ENCODE peak calls at places on chromosomes 3 and 15, in nine cellular contexts. O, W, K, Y, J, S, E, T and F are unnamed samples.

GRCh38 chr3:10968390-10968789 is 24.2 kb upstream of the SLC6A1 start:
- DNase-seq in O (no peak), W (no peak), K (no peak), Y (peak), J (peak), S (no peak), E (no peak), T (no peak), F (no peak)

GRCh38 chr3:106635271-106635670 is 742.0 kb upstream of the CCDC54 start:
- DNase-seq in O (no peak), W (peak), K (no peak), Y (no peak), J (no peak), S (no peak), E (peak), T (no peak), F (peak)

GRCh38 chr15:84893607-84894006 is 9.1 kb downstream of the SLC28A1 start:
- DNase-seq in O (no peak), W (no peak), K (no peak), Y (peak), J (no peak), S (no peak), E (no peak), T (no peak), F (no peak)

GRCh38 chr15:98292442-98293240 is 332.1 kb downstream of the ARRDC4 start:
- DNase-seq in O (no peak), W (no peak), K (no peak), Y (no peak), J (peak), S (no peak), E (peak), T (peak), F (peak)

GRCh38 chr3:105793040-105793439 is 75.8 kb downstream of the CBLB start:
- DNase-seq in O (no peak), W (no peak), K (no peak), Y (no peak), J (peak), S (no peak), E (peak), T (no peak), F (no peak)

GRCh38 chr3:111314146-111314873 is 227.7 kb upstream of the CD96 start:
- DNase-seq in O (no peak), W (no peak), K (no peak), Y (no peak), J (no peak), S (no peak), E (no peak), T (no peak), F (no peak)

GRCh38 chr3:135992072-135992471 is 26.5 kb downstream of the PPP2R3A start:
- DNase-seq in O (no peak), W (peak), K (peak), Y (no peak), J (no peak), S (no peak), E (peak), T (no peak), F (peak)

GRCh38 chr15:64897345-64897985 is 14.2 kb upstream of the ANKDD1A start:
- DNase-seq in O (no peak), W (no peak), K (peak), Y (peak), J (no peak), S (no peak), E (peak), T (peak), F (peak)

GRCh38 chr3:139537795-139538538 is 1.6 kb downstream of the RBP1 start:
- DNase-seq in O (no peak), W (no peak), K (no peak), Y (no peak), J (no peak), S (no peak), E (no peak), T (no peak), F (no peak)

GRCh38 chr15:58441376-58442070 is 9.7 kb downstream of the LIPC start:
- DNase-seq in O (no peak), W (peak), K (no peak), Y (no peak), J (no peak), S (no peak), E (peak), T (no peak), F (peak)

GRCh38 chr15:51223771-51224229 is 114.6 kb downstream of the CYP19A1 start:
- DNase-seq in O (no peak), W (peak), K (no peak), Y (no peak), J (no peak), S (peak), E (peak), T (no peak), F (peak)

GRCh38 chr3:5136619-5137429 is 14.7 kb downstream of the ARL8B start:
- DNase-seq in O (no peak), W (no peak), K (no peak), Y (no peak), J (peak), S (no peak), E (peak), T (no peak), F (peak)

GRCh38 chr15:90412356-90413194 is 24.5 kb downstream of the IQGAP1 start:
- DNase-seq in O (no peak), W (peak), K (no peak), Y (no peak), J (peak), S (peak), E (peak), T (no peak), F (peak)

GRCh38 chr15:61917457-61917856 is 142.8 kb downstream of the VPS13C start:
- DNase-seq in O (no peak), W (no peak), K (no peak), Y (no peak), J (no peak), S (no peak), E (no peak), T (no peak), F (no peak)

GRCh38 chr15:61916104-61916503 is 144.1 kb downstream of the VPS13C start:
- DNase-seq in O (no peak), W (peak), K (no peak), Y (no peak), J (no peak), S (no peak), E (no peak), T (no peak), F (no peak)

GRCh38 chr15:61915640-61916039 is 144.6 kb downstream of the VPS13C start:
- DNase-seq in O (no peak), W (no peak), K (no peak), Y (no peak), J (no peak), S (no peak), E (no peak), T (no peak), F (no peak)

GRCh38 chr15:61923173-61923572 is 137.1 kb downstream of the VPS13C start:
- DNase-seq in O (no peak), W (no peak), K (no peak), Y (no peak), J (no peak), S (no peak), E (no peak), T (no peak), F (no peak)

GRCh38 chr15:61921093-61921492 is 139.2 kb downstream of the VPS13C start:
- DNase-seq in O (no peak), W (no peak), K (no peak), Y (no peak), J (no peak), S (no peak), E (no peak), T (no peak), F (peak)
- H3K4me3 ChIP-seq in O (no peak), W (no peak), K (no peak), Y (no peak), J (no peak), S (no peak), E (no peak), T (no peak), F (no peak)

GRCh38 chr3:42175841-42176240 is 84.7 kb downstream of the TRAK1 start:
- DNase-seq in O (no peak), W (no peak), K (no peak), Y (no peak), J (no peak), S (no peak), E (no peak), T (no peak), F (no peak)
- H3K4me3 ChIP-seq in O (no peak), W (no peak), K (no peak), Y (no peak), J (no peak), S (no peak), E (no peak), T (no peak), F (no peak)

GRCh38 chr15:41502787-41503668 is 9.4 kb downstream of the ITPKA start:
- DNase-seq in O (no peak), W (no peak), K (no peak), Y (no peak), J (peak), S (no peak), E (no peak), T (no peak), F (no peak)
- H3K4me3 ChIP-seq in O (peak), W (no peak), K (no peak), Y (peak), J (peak), S (peak), E (no peak), T (peak), F (no peak)

DNA sequence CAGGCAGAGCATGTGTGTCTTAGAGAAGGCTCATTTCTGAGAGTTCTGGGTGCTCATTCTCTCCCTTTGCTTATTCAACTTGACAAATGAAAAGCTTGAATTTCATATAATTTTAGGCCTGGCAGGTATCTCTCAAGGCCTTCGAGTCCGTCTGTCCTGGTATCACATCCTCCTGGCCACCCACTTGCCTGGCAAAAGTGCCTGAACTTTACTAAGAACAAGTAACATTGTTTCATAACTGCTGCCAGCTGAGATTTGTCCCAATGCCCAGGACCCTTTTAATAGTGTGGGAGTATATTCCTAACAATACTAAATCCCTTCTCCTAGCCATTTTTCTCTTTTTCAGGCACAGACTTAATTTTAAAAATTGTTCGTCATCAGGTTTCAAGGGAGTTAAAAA is 18.1 kb downstream of the LARP6 start:
- DNase-seq in O (no peak), W (no peak), K (no peak), Y (no peak), J (no peak), S (no peak), E (no peak), T (no peak), F (no peak)
- H3K4me3 ChIP-seq in O (no peak), W (no peak), K (no peak), Y (no peak), J (no peak), S (no peak), E (no peak), T (no peak), F (no peak)

DNA sequence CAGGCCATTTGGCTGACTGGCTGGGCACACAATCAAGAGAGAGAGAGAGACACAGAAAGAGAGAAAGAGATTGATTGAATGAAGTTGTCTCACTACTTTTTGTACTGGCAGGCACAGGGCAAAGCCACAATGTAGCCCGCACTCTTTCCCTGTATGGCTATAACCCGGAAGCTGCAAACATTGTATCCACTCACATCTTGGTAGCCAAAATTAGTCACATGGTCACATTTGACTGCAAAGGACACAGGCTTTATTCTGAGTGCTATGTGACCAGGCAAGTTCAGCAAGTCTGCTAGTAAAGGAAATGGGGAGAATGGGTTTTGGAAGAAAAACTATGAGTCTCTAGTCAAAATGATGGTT is 31.4 kb upstream of the GLCE start:
- DNase-seq in O (no peak), W (no peak), K (no peak), Y (no peak), J (no peak), S (peak), E (no peak), T (no peak), F (no peak)
- H3K4me3 ChIP-seq in O (no peak), W (no peak), K (no peak), Y (no peak), J (no peak), S (no peak), E (no peak), T (no peak), F (no peak)